ENCODE peak calls at places on chromosomes 16 and 17, in nine cellular contexts. T, E, K, F, S, U, W, Z and D are unnamed samples.

GRCh38 chr17:74272731-74273201 is 1.3 kb upstream of the DNAI2 start:
- DNase-seq in T (no peak), E (no peak), K (no peak), F (no peak), S (no peak), U (peak), W (no peak), Z (no peak), D (no peak)

GRCh38 chr17:67244621-67245072 is 349 bp downstream of the HELZ start:
- DNase-seq in T (peak), E (peak), K (no peak), F (peak), S (no peak), U (no peak), W (peak), Z (no peak), D (peak)

GRCh38 chr16:986411-986810 is 4.8 kb downstream of the SOX8 start:
- DNase-seq in T (no peak), E (no peak), K (no peak), F (no peak), S (no peak), U (no peak), W (no peak), Z (no peak), D (no peak)

GRCh38 chr16:67942200-67942509 is 1.8 kb downstream of the LCAT start:
- DNase-seq in T (peak), E (no peak), K (peak), F (peak), S (no peak), U (peak), W (peak), Z (peak), D (peak)

GRCh38 chr16:11155284-11155806 is 100.7 kb downstream of the SOCS1 start:
- DNase-seq in T (no peak), E (no peak), K (no peak), F (no peak), S (no peak), U (peak), W (no peak), Z (peak), D (no peak)

GRCh38 chr16:75471723-75472634 is 7.5 kb upstream of the TMEM170A start:
- DNase-seq in T (peak), E (no peak), K (peak), F (peak), S (peak), U (peak), W (peak), Z (peak), D (peak)

GRCh38 chr17:79211061-79211770 is 136.6 kb downstream of the ENGASE start:
- DNase-seq in T (no peak), E (no peak), K (no peak), F (no peak), S (no peak), U (no peak), W (no peak), Z (no peak), D (no peak)

GRCh38 chr16:80158766-80159165 is 382.0 kb upstream of the DYNLRB2 start:
- DNase-seq in T (no peak), E (no peak), K (peak), F (peak), S (no peak), U (peak), W (no peak), Z (peak), D (no peak)

GRCh38 chr17:1229354-1229890 is 40.8 kb upstream of the BHLHA9 start:
- DNase-seq in T (peak), E (peak), K (no peak), F (peak), S (peak), U (no peak), W (peak), Z (no peak), D (peak)

GRCh38 chr17:51435641-51436091 is 175.3 kb downstream of the UTP18 start:
- DNase-seq in T (no peak), E (peak), K (peak), F (peak), S (peak), U (peak), W (peak), Z (peak), D (peak)

GRCh38 chr17:59764292-59764741 is 56.9 kb downstream of the VMP1 start:
- DNase-seq in T (no peak), E (no peak), K (no peak), F (no peak), S (no peak), U (no peak), W (no peak), Z (peak), D (no peak)

GRCh38 chr16:25135239-25135878 is 23.8 kb downstream of the LCMT1 start:
- DNase-seq in T (no peak), E (no peak), K (peak), F (peak), S (no peak), U (peak), W (peak), Z (peak), D (no peak)

GRCh38 chr17:61490540-61490975 is 38.3 kb downstream of the TBX4 start:
- DNase-seq in T (no peak), E (no peak), K (peak), F (peak), S (peak), U (peak), W (no peak), Z (peak), D (no peak)

GRCh38 chr17:81394377-81394747 is 895 bp upstream of the BAHCC1 start:
- DNase-seq in T (no peak), E (no peak), K (no peak), F (no peak), S (no peak), U (no peak), W (no peak), Z (no peak), D (no peak)

GRCh38 chr17:49482144-49482817 is 12.8 kb upstream of the NGFR start:
- DNase-seq in T (no peak), E (no peak), K (peak), F (no peak), S (no peak), U (no peak), W (no peak), Z (peak), D (no peak)

GRCh38 chr17:56373981-56374380 is 219.5 kb upstream of the NOG start:
- DNase-seq in T (no peak), E (peak), K (no peak), F (no peak), S (no peak), U (no peak), W (no peak), Z (no peak), D (no peak)

GRCh38 chr16:68297908-68298307 is 12.8 kb downstream of the SLC7A6OS start:
- DNase-seq in T (no peak), E (no peak), K (peak), F (no peak), S (no peak), U (no peak), W (no peak), Z (peak), D (no peak)

GRCh38 chr16:79757968-79758367 is 157.4 kb upstream of the MAF start:
- DNase-seq in T (no peak), E (no peak), K (no peak), F (no peak), S (no peak), U (no peak), W (no peak), Z (no peak), D (no peak)

GRCh38 chr16:85169333-85170065 is 57.2 kb upstream of the CIBAR2 start:
- DNase-seq in T (peak), E (peak), K (no peak), F (no peak), S (no peak), U (peak), W (no peak), Z (no peak), D (no peak)

GRCh38 chr16:56793504-56793903 is 63.6 kb downstream of the NUP93 start:
- DNase-seq in T (no peak), E (no peak), K (peak), F (peak), S (no peak), U (peak), W (peak), Z (peak), D (no peak)
- TF ChIP-seq CTCF in T (no peak), E (peak), K (peak), F (peak), S (no peak), U (peak), W (no peak), Z (peak), D (no peak)

GRCh38 chr17:8588877-8589276 is 41.6 kb downstream of the MYH10 start:
- DNase-seq in T (no peak), E (no peak), K (no peak), F (no peak), S (no peak), U (no peak), W (no peak), Z (no peak), D (no peak)
- H3K4me3 ChIP-seq in T (no peak), E (no peak), K (no peak), F (no peak), S (no peak), U (no peak), W (no peak), Z (no peak), D (no peak)

GRCh38 chr17:68972119-68972704 is 17.0 kb upstream of the ABCA8 start:
- DNase-seq in T (no peak), E (no peak), K (peak), F (peak), S (no peak), U (peak), W (peak), Z (peak), D (peak)
- TF ChIP-seq CTCF in T (peak), E (peak), K (peak), F (peak), S (no peak), U (peak), W (no peak), Z (peak), D (peak)

GRCh38 chr17:16243385-16243784 is 26.4 kb downstream of the PIGL start:
- DNase-seq in T (no peak), E (no peak), K (no peak), F (no peak), S (no peak), U (no peak), W (no peak), Z (peak), D (no peak)
- H3K4me3 ChIP-seq in T (no peak), E (no peak), K (no peak), F (no peak), S (no peak), U (no peak), W (no peak), Z (no peak), D (no peak)

DNA sequence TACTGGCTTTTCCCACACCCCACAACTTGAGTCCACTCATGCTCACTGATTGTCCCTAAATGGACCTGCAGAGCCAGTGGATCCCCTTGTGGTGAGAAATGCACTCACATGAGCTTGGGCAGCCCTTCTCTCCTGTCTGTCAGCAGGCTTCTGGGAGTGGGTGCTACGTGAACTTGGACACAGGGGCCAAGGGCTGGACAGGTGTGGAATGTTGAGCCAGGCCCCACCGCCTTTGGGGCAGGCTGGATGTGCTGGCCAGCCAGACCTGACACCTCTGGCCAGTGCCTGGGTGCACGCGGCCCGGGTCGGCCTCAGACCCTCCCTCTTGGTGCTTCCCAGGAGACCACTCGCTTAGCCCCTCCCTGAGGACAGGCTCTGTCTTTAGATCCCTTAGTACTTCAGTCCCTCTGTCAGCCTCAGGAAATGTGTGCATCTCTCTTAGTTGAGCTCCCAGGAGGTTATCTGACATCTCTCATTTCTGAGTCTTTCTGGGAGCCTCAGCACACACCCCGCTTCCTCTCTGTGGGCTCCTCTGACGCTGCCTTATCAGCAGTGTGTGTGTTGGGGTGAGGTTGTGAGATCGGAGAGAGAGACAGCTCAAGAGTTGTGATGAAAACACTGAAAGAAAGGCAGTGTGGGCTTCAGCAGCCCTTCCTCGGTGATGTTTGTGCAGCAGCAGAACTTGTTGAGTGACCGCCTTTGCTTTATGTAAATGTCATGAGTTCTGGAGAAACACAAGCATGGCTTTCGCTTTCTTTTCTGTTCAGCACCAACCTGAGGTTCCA is 117.0 kb downstream of the RAB11FIP4 start:
- DNase-seq in T (no peak), E (no peak), K (no peak), F (peak), S (peak), U (no peak), W (peak), Z (peak), D (no peak)
- TF ChIP-seq CTCF in T (no peak), E (peak), K (peak), F (no peak), S (no peak), U (peak), W (no peak), Z (no peak), D (no peak)

GRCh38 chr16:87062569-87063442 is 254.4 kb downstream of the C16orf95 start:
- DNase-seq in T (peak), E (no peak), K (peak), F (peak), S (peak), U (peak), W (peak), Z (peak), D (peak)

GRCh38 chr16:87063543-87063942 is 253.6 kb downstream of the C16orf95 start:
- DNase-seq in T (no peak), E (no peak), K (no peak), F (no peak), S (no peak), U (no peak), W (no peak), Z (no peak), D (no peak)

GRCh38 chr16:87065781-87066694 is 251.2 kb downstream of the C16orf95 start:
- DNase-seq in T (no peak), E (no peak), K (no peak), F (no peak), S (no peak), U (no peak), W (no peak), Z (no peak), D (no peak)

GRCh38 chr16:87066695-87067556 is 250.3 kb downstream of the C16orf95 start:
- DNase-seq in T (no peak), E (no peak), K (no peak), F (no peak), S (no peak), U (no peak), W (no peak), Z (no peak), D (no peak)

DNA sequence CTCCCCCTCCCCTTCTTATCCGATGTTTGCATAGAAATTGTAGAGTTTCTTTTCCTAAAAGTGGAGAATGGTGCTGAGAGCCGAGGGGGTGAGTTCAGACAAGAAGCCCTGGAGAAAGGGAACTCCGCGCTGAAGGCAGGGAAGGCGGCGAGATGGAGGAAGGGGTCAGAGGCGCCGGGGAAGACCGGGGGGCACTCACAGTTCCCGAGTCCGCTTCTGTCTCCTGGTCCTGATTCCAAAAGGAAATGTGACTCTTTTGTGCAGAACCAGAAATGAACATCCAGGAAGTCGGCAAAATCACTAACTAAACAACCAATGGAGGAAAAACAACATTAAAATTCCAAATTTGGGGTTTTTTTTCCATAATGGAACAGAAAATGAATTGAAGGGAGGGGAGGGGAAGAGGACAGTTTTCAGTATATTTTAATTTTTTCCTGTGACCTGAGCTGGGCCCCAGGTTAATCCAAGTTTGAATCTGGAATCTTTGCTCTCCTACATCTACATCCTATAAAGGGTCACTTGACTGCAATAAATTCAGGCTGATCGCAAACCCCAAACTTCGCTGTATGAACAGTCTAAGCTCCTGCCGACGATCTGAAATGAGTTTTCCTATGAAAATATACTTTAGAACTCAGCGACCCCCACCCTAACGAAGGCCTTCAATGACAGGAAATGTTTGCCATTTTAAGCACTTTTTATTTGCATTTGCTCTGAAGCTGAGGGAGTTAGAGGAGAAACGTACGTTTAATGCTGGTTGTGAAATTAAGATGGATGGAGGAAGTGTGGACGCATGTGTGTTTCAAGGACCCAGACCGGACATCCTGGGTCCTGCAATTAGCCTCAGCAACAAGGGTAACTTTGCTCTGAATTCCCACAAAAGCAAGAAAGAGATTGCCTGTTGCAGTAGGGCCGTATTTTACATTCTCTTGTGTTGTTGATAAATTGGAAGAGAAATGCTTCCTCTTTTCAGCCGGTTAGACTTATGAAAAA is 252.2 kb downstream of the C16orf95 start:
- DNase-seq in T (no peak), E (no peak), K (no peak), F (no peak), S (no peak), U (no peak), W (no peak), Z (no peak), D (no peak)
- H3K4me3 ChIP-seq in T (no peak), E (no peak), K (no peak), F (no peak), S (no peak), U (no peak), W (no peak), Z (no peak), D (no peak)